ENCODE peak calls at places on chromosomes 4 and X, in four cellular contexts. F is HepG2, Z is HCT116, H is SK-N-SH. U is an unnamed sample.

GRCh38 chr4:57943672-57944071 is 833.5 kb upstream of the IGFBP7 start:
- DNase-seq in F (no peak), H (no peak), Z (no peak), U (no peak)

GRCh38 chrX:155028749-155029360 is 2.2 kb downstream of the FUNDC2 start:
- DNase-seq in Z (no peak), F (no peak), H (no peak), U (no peak)

GRCh38 chr4:2354127-2354526 is 64.3 kb downstream of the ZFYVE28 start:
- DNase-seq in Z (no peak), F (no peak), H (peak), U (peak)

GRCh38 chr4:85598936-85599335 is 124.0 kb downstream of the ARHGAP24 start:
- DNase-seq in Z (no peak), H (no peak), F (no peak), U (no peak)

GRCh38 chr4:86302242-86302641 is 57.6 kb downstream of the MAPK10 start:
- DNase-seq in Z (no peak), H (peak), F (peak), U (no peak)

GRCh38 chr4:15852524-15852923 is 74.4 kb downstream of the CD38 start:
- DNase-seq in F (no peak), Z (no peak), H (no peak), U (no peak)

GRCh38 chr4:169627307-169627706 is 6.9 kb downstream of the CLCN3 start:
- DNase-seq in Z (no peak), F (no peak), H (no peak), U (no peak)

GRCh38 chr4:23097251-23097650 is 404.5 kb downstream of the GBA3 start:
- DNase-seq in F (no peak), H (no peak), Z (no peak), U (no peak)

GRCh38 chr4:48275247-48275646 is 5.6 kb upstream of the TEC start:
- DNase-seq in Z (peak), F (peak), H (no peak), U (no peak)

GRCh38 chr4:75598390-75598789 is 31.9 kb downstream of the CDKL2 start:
- DNase-seq in Z (no peak), H (no peak), F (no peak), U (no peak)

GRCh38 chr4:8699063-8699385 is 106.5 kb downstream of the CPZ start:
- DNase-seq in Z (no peak), H (no peak), F (no peak), U (no peak)

GRCh38 chrX:154020500-154021115 is 906 bp upstream of the IRAK1 start:
- DNase-seq in H (no peak), Z (no peak), F (no peak), U (no peak)

GRCh38 chrX:150155396-150156048 is 207.6 kb upstream of the MAMLD1 start:
- DNase-seq in H (peak), Z (no peak), F (no peak), U (no peak)

GRCh38 chrX:149040873-149041535 is 464.1 kb downstream of the IDS start:
- DNase-seq in Z (no peak), F (no peak), H (no peak), U (no peak)

GRCh38 chr4:85862896-85863295 is 387.9 kb downstream of the ARHGAP24 start:
- DNase-seq in Z (no peak), F (no peak), H (no peak), U (no peak)

GRCh38 chr4:77538574-77539157 is 67.0 kb upstream of the CXCL13 start:
- DNase-seq in F (peak), Z (peak), H (no peak), U (no peak)

GRCh38 chr4:75289843-75290616 is 224.2 kb downstream of the RCHY1 start:
- DNase-seq in H (no peak), Z (peak), F (peak), U (no peak)

GRCh38 chrX:79366556-79366887 is 612 bp downstream of the ITM2A start:
- DNase-seq in Z (no peak), F (no peak), H (peak), U (no peak)

GRCh38 chrX:74383611-74384010 is 37.7 kb upstream of the SLC16A2 start:
- DNase-seq in H (peak), Z (peak), F (peak), U (peak)

GRCh38 chr4:95362906-95363578 is 185.7 kb downstream of the UNC5C start:
- DNase-seq in H (peak), Z (peak), F (peak), U (no peak)

GRCh38 chr4:55255171-55255570 is 90.9 kb upstream of the SRD5A3 start:
- DNase-seq in F (no peak), Z (no peak), H (no peak), U (no peak)

GRCh38 chr4:83219344-83219990 is 65.1 kb downstream of the COQ2 start:
- DNase-seq in H (no peak), F (no peak), Z (no peak), U (no peak)

GRCh38 chr4:139299536-139299935 is 1.8 kb upstream of the NAA15 start:
- DNase-seq in Z (no peak), H (no peak), F (no peak), U (no peak)

GRCh38 chr4:13577660-13578059 is 33.4 kb upstream of the NKX3-2 start:
- DNase-seq in Z (no peak), H (no peak), F (no peak), U (no peak)

GRCh38 chrX:150416469-150416868 is 53.4 kb downstream of the MAMLD1 start:
- DNase-seq in F (no peak), H (peak), Z (no peak), U (no peak)

GRCh38 chr4:5511791-5512190 is 196.6 kb downstream of the EVC2 start:
- DNase-seq in F (no peak), Z (no peak), H (no peak), U (no peak)

GRCh38 chr4:98046665-98047064 is 96.6 kb downstream of the STPG2 start:
- DNase-seq in Z (no peak), H (no peak), F (no peak), U (no peak)

GRCh38 chr4:95045429-95045828 is 287.7 kb downstream of the BMPR1B start:
- DNase-seq in Z (no peak), F (no peak), H (no peak), U (no peak)

GRCh38 chr4:108116423-108117168 is 52.1 kb downstream of the LEF1 start:
- DNase-seq in F (no peak), Z (no peak), H (no peak), U (no peak)

GRCh38 chr4:76024007-76024406 is 710 bp upstream of the CXCL10 start:
- DNase-seq in Z (no peak), F (no peak), H (no peak), U (no peak)

GRCh38 chr4:136505020-136505419 is 1027.3 kb downstream of the PCDH18 start:
- DNase-seq in H (no peak), F (no peak), Z (no peak), U (no peak)

GRCh38 chr4:125316391-125316780 is 1.6 kb downstream of the FAT4 start:
- DNase-seq in H (peak), F (no peak), Z (no peak), U (no peak)

GRCh38 chr4:5957091-5957490 is 61.1 kb downstream of the C4orf50 start:
- DNase-seq in H (no peak), Z (no peak), F (no peak), U (peak)

GRCh38 chr4:156838761-156839160 is 132.8 kb downstream of the PDGFC start:
- DNase-seq in F (no peak), H (no peak), Z (peak), U (no peak)

GRCh38 chr4:3285558-3286334 is 7.1 kb upstream of the RGS12 start:
- DNase-seq in Z (no peak), F (peak), H (peak), U (peak)

GRCh38 chrX:20265726-20266681 is 705 bp downstream of the RPS6KA3 start:
- DNase-seq in Z (no peak), H (peak), F (no peak), U (no peak)

DNA sequence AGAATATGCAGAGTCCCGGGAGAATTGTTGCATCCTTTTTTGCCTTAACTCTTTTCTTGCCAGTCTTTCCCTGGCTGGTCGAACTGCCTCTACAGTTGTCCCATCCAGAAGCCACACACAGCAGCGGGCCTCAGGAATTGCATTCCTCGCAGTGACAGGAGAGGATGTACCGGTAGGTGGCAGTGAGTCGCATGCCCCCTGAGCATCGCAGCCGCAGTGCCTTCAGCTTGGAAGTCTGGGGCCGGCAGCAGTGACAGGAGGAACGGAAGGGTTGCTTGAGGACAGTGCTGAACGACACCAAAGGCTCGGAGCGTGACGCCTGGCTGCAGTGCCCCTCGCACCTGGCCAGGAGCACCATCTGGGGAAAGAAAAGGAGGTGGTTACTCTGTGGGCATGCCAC is 23.5 kb downstream of the NDP start:
- DNase-seq in Z (peak), H (no peak), F (peak), U (peak)
- TF ChIP-seq JUND in Z (no peak), H (no peak), F (no peak), U (no peak)

GRCh38 chr4:41160010-41160789 is 54.1 kb downstream of the APBB2 start:
- DNase-seq in H (no peak), F (no peak), Z (peak), U (no peak)
- TF ChIP-seq JUND in H (peak), F (no peak), Z (peak), U (no peak)

GRCh38 chrX:7132335-7133035 is 15.0 kb upstream of the STS start:
- DNase-seq in Z (peak), F (peak), H (no peak), U (no peak)
- TF ChIP-seq JUND in Z (no peak), F (no peak), H (no peak), U (no peak)

GRCh38 chrX:44244008-44244407 is 99.5 kb downstream of the EFHC2 start:
- DNase-seq in Z (peak), H (peak), F (no peak), U (peak)
- TF ChIP-seq JUND in Z (no peak), H (no peak), F (no peak), U (no peak)

U was measured in T47D.